ENCODE peak calls at places on chromosomes 2 and 18, in four cellular contexts. R is NCI-H2081 treated with DMSO at 0.1 percent for 48 hours, D is myocyte, Z is RPMI7951. Q is an unnamed sample.
A peak's percentile ranks its signal among the peaks of the same experiment; 100 is the strongest.

GRCh38 chr2:29583548-29584121 is 337.8 kb downstream of the ALK start:
- DNase-seq in Z (no peak), R (no peak), D (no peak), Q (no peak)

GRCh38 chr2:236172238-236172865 is 4.2 kb upstream of the GBX2 start:
- DNase-seq in R (no peak), Z (no peak), D (no peak), Q (no peak)

GRCh38 chr2:56077352-56077915 is 106.4 kb upstream of the CCDC85A start:
- DNase-seq in D (peak; percentile 22), R (no peak), Z (no peak), Q (peak; percentile 49)

GRCh38 chr2:289362-290089 is 1.6 kb upstream of the ALKAL2 start:
- DNase-seq in D (peak; percentile 17), R (no peak), Z (no peak), Q (no peak)

GRCh38 chr2:47558116-47559078 is 155.4 kb downstream of the MSH2 start:
- DNase-seq in Z (peak; percentile 46), R (no peak), D (no peak), Q (no peak)

GRCh38 chr2:62217980-62218379 is 22.1 kb downstream of the B3GNT2 start:
- DNase-seq in D (no peak), Z (no peak), R (no peak), Q (no peak)

GRCh38 chr2:208375452-208376068 is 31.0 kb upstream of the PTH2R start:
- DNase-seq in D (no peak), Z (no peak), R (no peak), Q (no peak)

GRCh38 chr18:1296237-1296636 is 391.6 kb downstream of the ADCYAP1 start:
- DNase-seq in D (no peak), R (no peak), Z (peak; percentile 3), Q (no peak)

GRCh38 chr18:6807504-6808257 is 78.2 kb downstream of the ARHGAP28 start:
- DNase-seq in D (no peak), R (no peak), Z (no peak), Q (no peak)

GRCh38 chr18:56975276-56975675 is 171.6 kb upstream of the BOD1L2 start:
- DNase-seq in Z (no peak), R (no peak), D (no peak), Q (no peak)

GRCh38 chr18:42893991-42894390 is 221.5 kb downstream of the RIT2 start:
- DNase-seq in Z (no peak), R (peak; percentile 72), D (no peak), Q (no peak)

GRCh38 chr2:136118819-136119716 is 1.1 kb upstream of the CXCR4 start:
- DNase-seq in Z (no peak), D (no peak), R (no peak), Q (no peak)

Q was measured in HepG2.